ENCODE peak calls at places on chromosomes 13 and 19, in four cellular contexts. F is H9, J is fibroblast of lung, T is IMR-90. Y is an unnamed sample.

GRCh38 chr19:56084835-56085536 is 36.1 kb downstream of the ZNF787 start:
- DNase-seq in F (no peak), J (no peak), T (no peak), Y (peak)

GRCh38 chr19:17752865-17753639 is 1.8 kb downstream of the FCHO1 start:
- DNase-seq in F (no peak), J (no peak), T (no peak), Y (no peak)

GRCh38 chr13:96460571-96460970 is 370.7 kb downstream of the HS6ST3 start:
- DNase-seq in F (no peak), J (no peak), T (no peak), Y (no peak)

GRCh38 chr13:94712812-94713555 is 639 bp upstream of the SOX21 start:
- DNase-seq in F (peak), J (peak), T (peak), Y (peak)

GRCh38 chr19:6125571-6125989 is 9.9 kb upstream of the ACSBG2 start:
- DNase-seq in F (peak), J (peak), T (peak), Y (peak)

GRCh38 chr19:18266863-18267686 is 7.2 kb downstream of the IQCN start:
- DNase-seq in F (no peak), J (no peak), T (no peak), Y (peak)

GRCh38 chr19:43432866-43433673 is 18.4 kb downstream of the TEX101 start:
- DNase-seq in F (peak), J (peak), T (peak), Y (peak)

GRCh38 chr19:27744926-27745844 is 1467.8 kb downstream of the UQCRFS1 start:
- DNase-seq in F (peak), J (no peak), T (no peak), Y (no peak)

GRCh38 chr13:112968380-112968909 is 569 bp upstream of the MCF2L start:
- DNase-seq in F (no peak), J (no peak), T (no peak), Y (peak)

GRCh38 chr13:48749144-48749543 is 95.4 kb downstream of the CYSLTR2 start:
- DNase-seq in F (no peak), J (peak), T (peak), Y (no peak)

GRCh38 chr13:34383728-34384127 is 558.3 kb upstream of the NBEA start:
- DNase-seq in F (no peak), J (no peak), T (no peak), Y (no peak)

GRCh38 chr13:47484564-47484963 is 516.5 kb downstream of the SUCLA2 start:
- DNase-seq in F (no peak), J (peak), T (peak), Y (no peak)

GRCh38 chr13:22451345-22451744 is 729.4 kb upstream of the SGCG start:
- DNase-seq in F (no peak), J (peak), T (no peak), Y (no peak)

GRCh38 chr19:29620931-29621351 is 14.9 kb downstream of the POP4 start:
- DNase-seq in F (no peak), J (no peak), T (no peak), Y (no peak)

GRCh38 chr19:4581381-4582111 is 22.1 kb upstream of the SEMA6B start:
- DNase-seq in F (peak), J (no peak), T (no peak), Y (peak)

GRCh38 chr19:7507884-7508283 is 8.0 kb upstream of the ZNF358 start:
- DNase-seq in F (peak), J (peak), T (peak), Y (peak)

GRCh38 chr13:100608906-100609305 is 20.3 kb upstream of the GGACT start:
- DNase-seq in F (no peak), J (no peak), T (no peak), Y (no peak)

GRCh38 chr13:114064516-114065140 is 67.8 kb downstream of the RASA3 start:
- DNase-seq in F (no peak), J (peak), T (peak), Y (no peak)

GRCh38 chr19:2239771-2240770 is 3.4 kb downstream of the SF3A2 start:
- DNase-seq in F (no peak), J (peak), T (peak), Y (no peak)

GRCh38 chr13:45419945-45420344 is 1.8 kb upstream of the SLC25A30 start:
- DNase-seq in F (no peak), J (no peak), T (no peak), Y (no peak)

GRCh38 chr13:99992912-99993311 is 11.3 kb downstream of the ZIC2 start:
- DNase-seq in F (no peak), J (no peak), T (no peak), Y (no peak)

GRCh38 chr19:13339869-13340268 is 166.4 kb downstream of the CACNA1A start:
- DNase-seq in F (no peak), J (no peak), T (no peak), Y (no peak)

GRCh38 chr13:43303040-43303729 is 279.8 kb downstream of the DNAJC15 start:
- DNase-seq in F (peak), J (peak), T (peak), Y (peak)

GRCh38 chr19:48991823-48992570 is 1.1 kb downstream of the GYS1 start:
- DNase-seq in F (peak), J (peak), T (peak), Y (peak)

GRCh38 chr19:34734601-34735103 is 609 bp downstream of the ZNF181 start:
- DNase-seq in F (no peak), J (no peak), T (no peak), Y (no peak)

GRCh38 chr13:94657167-94657566 is 55.2 kb downstream of the SOX21 start:
- DNase-seq in F (no peak), J (peak), T (peak), Y (no peak)

GRCh38 chr13:110652231-110652730 is 36.9 kb downstream of the NAXD start:
- DNase-seq in F (no peak), J (no peak), T (no peak), Y (no peak)

GRCh38 chr19:18562086-18562485 is 4.4 kb downstream of the KXD1 start:
- DNase-seq in F (no peak), J (no peak), T (no peak), Y (peak)

GRCh38 chr13:85508683-85509329 is 290.4 kb downstream of the SLITRK6 start:
- DNase-seq in F (peak), J (peak), T (no peak), Y (peak)

GRCh38 chr19:44575116-44575700 is 38.2 kb upstream of the IGSF23 start:
- DNase-seq in F (no peak), J (no peak), T (no peak), Y (no peak)

GRCh38 chr19:44579663-44580365 is 33.5 kb upstream of the IGSF23 start:
- DNase-seq in F (no peak), J (no peak), T (no peak), Y (no peak)

GRCh38 chr19:44580366-44580895 is 32.9 kb upstream of the IGSF23 start:
- DNase-seq in F (no peak), J (no peak), T (no peak), Y (no peak)

GRCh38 chr19:44576843-44577565 is 36.4 kb upstream of the IGSF23 start:
- DNase-seq in F (peak), J (peak), T (peak), Y (no peak)

GRCh38 chr19:44577566-44577874 is 35.8 kb upstream of the IGSF23 start:
- DNase-seq in F (no peak), J (no peak), T (no peak), Y (no peak)
- H2AFZ ChIP-seq in F (no peak), J (no peak), T (no peak), Y (no peak)

GRCh38 chr19:3411636-3412035 is 45.3 kb downstream of the NFIC start:
- DNase-seq in F (no peak), J (no peak), T (no peak), Y (peak)

GRCh38 chr19:3412066-3412465 is 45.7 kb downstream of the NFIC start:
- DNase-seq in F (no peak), J (no peak), T (no peak), Y (no peak)

GRCh38 chr19:3408996-3409345 is 42.6 kb downstream of the NFIC start:
- DNase-seq in F (no peak), J (no peak), T (no peak), Y (peak)

GRCh38 chr19:3407556-3408516 is 41.5 kb downstream of the NFIC start:
- DNase-seq in F (no peak), J (peak), T (no peak), Y (peak)

DNA sequence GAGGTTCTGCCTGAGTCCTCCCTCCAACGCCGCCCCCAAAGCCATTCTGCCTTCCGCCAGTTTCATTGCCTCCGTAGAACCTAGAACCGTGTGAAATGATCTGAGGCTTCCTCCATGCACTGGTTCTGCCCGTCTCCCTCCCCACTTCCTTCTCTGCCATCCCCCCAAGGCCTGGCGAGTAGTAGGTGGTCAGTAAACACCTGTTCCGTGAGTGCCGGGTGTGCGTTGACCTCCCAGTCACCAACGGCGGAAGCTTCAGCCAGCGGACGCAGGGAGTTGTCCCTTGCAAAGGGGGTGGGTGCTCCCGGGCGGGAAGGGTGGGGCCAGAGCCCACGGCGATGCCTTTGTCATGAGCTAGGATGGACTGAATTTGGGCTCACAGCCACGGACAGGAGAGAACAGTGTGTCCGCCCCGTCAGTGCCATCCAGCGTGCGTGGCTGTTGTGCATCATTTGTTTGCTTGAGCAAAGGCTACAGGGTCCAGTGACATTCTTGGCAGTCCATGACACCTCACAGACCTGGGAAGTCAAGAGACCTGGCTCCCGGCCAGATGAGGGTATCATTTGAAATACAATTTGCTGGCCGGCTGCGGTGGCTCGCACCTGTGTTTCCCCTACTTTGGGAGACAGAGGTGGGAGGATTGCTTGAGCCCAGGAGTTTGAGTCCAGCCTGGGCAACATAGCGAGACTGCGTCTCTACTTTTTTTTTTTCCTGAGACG is 43.1 kb downstream of the NFIC start:
- DNase-seq in F (no peak), J (no peak), T (no peak), Y (peak)
- H3K27ac ChIP-seq in F (no peak), J (no peak), T (no peak), Y (no peak)

GRCh38 chr13:98172570-98173405 is 4.3 kb downstream of the RNF113B start:
- DNase-seq in F (no peak), J (peak), T (peak), Y (no peak)
- H3K4me2 ChIP-seq in F (no peak), J (peak), T (peak), Y (peak)

GRCh38 chr19:31126236-31126635 is 223.0 kb downstream of the TSHZ3 start:
- DNase-seq in F (no peak), J (no peak), T (no peak), Y (no peak)

GRCh38 chr19:31132753-31133110 is 216.5 kb downstream of the TSHZ3 start:
- DNase-seq in F (no peak), J (no peak), T (no peak), Y (no peak)

GRCh38 chr19:31125071-31125470 is 224.2 kb downstream of the TSHZ3 start:
- DNase-seq in F (no peak), J (no peak), T (no peak), Y (no peak)

GRCh38 chr19:31127132-31127967 is 221.9 kb downstream of the TSHZ3 start:
- DNase-seq in F (no peak), J (peak), T (peak), Y (peak)

GRCh38 chr19:31128291-31128690 is 220.9 kb downstream of the TSHZ3 start:
- DNase-seq in F (no peak), J (no peak), T (no peak), Y (no peak)
- H2AFZ ChIP-seq in F (no peak), J (no peak), T (peak), Y (no peak)

DNA sequence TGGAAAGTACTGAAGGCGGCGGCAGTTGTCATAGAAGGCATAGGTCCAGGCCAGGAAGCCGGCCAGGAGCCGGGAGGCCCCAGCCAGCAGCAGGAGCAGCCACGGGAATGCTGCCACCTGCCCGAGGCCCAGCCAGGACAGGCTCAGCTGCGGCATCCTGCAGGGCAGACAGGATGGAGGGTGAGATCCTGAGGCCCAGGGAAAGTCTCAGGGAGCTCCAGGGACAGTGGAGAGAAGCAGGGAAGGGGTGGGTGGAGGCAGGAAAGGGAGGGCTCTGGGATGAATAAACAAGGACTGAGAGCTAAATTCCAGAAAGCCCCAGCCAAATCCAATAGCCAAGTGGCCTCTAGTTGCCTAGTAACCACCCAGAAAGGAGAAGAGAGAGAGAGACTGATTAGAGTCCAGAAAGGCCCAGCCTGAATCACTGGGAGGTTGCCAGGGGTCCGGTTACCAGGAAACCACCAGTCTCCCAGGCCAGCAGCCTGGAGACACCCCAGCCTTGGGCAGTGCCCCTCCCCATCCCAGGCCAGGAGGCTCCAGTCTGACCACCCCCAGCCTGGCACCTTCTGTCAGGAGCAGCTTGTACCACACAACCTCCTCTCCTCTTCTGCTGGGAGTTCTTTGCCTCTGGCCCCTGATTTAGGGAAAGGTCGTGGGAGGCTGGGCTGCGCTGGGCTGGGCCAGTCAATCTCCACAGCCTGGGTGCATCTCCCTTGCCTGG is 7.5 kb upstream of the OR10H5 start:
- DNase-seq in F (no peak), J (no peak), T (no peak), Y (peak)
- H3K27ac ChIP-seq in F (no peak), J (no peak), T (no peak), Y (no peak)

GRCh38 chr13:73223372-73223781 is 164.6 kb downstream of the KLF5 start:
- DNase-seq in F (no peak), J (no peak), T (no peak), Y (no peak)
- H3K4me2 ChIP-seq in F (no peak), J (no peak), T (no peak), Y (no peak)

GRCh38 chr19:1014161-1015060 is 6.5 kb downstream of the TMEM259 start:
- DNase-seq in F (no peak), J (no peak), T (no peak), Y (no peak)

GRCh38 chr19:1017115-1017905 is 3.6 kb downstream of the TMEM259 start:
- DNase-seq in F (no peak), J (no peak), T (no peak), Y (no peak)

GRCh38 chr19:1016647-1017114 is 4.2 kb downstream of the TMEM259 start:
- DNase-seq in F (no peak), J (peak), T (peak), Y (peak)

GRCh38 chr19:1015061-1015781 is 5.7 kb downstream of the TMEM259 start:
- DNase-seq in F (no peak), J (no peak), T (no peak), Y (no peak)

DNA sequence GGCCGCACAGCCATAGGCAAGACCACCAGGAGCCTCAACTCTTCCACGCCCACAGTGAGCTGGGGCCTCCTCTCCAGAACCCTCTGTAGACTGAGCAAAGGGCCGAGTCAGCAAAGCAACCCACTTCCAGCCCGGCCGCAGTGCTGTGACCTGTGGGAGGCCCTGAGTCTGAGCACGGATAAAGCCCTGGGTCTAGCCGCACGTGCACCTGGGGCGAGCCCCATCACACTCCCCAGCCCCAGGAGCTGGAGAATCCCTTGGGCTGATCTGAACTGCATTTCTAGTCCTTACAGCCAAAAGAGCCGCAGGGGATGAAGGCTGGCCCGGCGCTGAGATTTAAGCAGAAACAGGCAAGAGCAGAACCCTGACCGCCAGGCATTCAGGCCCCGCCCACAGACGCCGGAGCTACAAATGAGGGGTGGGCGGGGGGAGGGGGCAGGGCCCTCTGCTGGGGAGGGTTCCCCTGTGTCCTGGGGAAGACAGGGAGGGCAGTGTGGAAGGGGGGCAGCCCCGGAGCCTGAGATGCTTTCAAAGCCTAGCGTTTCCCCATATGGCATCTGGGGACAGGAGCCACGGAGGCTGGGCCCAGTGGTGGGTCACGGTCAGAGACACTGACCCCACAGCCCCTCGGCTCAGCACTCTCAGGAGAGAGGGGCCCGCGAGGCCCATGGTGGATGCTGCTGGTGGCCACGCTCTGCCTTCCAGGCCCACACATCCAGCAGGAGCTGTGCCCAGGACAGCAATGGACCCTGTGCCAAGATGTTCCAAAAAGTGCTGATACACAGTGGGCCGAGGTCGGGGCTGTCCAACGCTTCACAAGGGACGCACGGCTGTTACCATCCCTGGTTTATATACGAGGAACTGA is 4.9 kb downstream of the TMEM259 start:
- DNase-seq in F (no peak), J (no peak), T (no peak), Y (no peak)
- H2AFZ ChIP-seq in F (no peak), J (no peak), T (peak), Y (no peak)

GRCh38 chr19:53631949-53632407 is at the start of gene DPRX:
- DNase-seq in F (no peak), J (no peak), T (no peak), Y (no peak)
- H3K27ac ChIP-seq in F (no peak), J (no peak), T (no peak), Y (no peak)

GRCh38 chr13:111911141-111911720 is 155.7 kb upstream of the SOX1 start:
- DNase-seq in F (peak), J (no peak), T (no peak), Y (peak)
- H3K4me2 ChIP-seq in F (no peak), J (no peak), T (no peak), Y (no peak)

DNA sequence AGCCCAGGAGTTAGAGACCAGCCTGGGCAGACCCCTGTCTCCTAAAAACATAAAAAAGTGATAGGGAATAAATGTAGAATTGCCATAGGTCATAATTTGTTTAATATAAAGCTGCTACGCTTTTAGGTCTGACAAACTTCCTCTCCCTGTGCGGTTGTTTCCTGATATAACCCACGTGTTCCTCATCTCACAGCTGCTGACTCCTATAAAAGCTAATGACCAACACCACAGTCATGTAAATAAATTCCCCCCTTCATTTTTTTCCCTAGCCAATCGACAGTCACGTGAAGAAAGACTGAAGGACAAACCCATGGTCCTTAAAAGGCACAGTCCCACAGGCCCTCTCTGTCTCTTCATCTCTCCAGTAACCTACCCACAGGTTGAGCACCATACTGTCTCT is 27.5 kb downstream of the ZNF266 start:
- DNase-seq in F (no peak), J (no peak), T (no peak), Y (no peak)
- H2AFZ ChIP-seq in F (no peak), J (no peak), T (no peak), Y (peak)

Y was measured in osteoblast.